ENCODE peak calls at places on chromosome 4, in seven cellular contexts. J, E, S, U, T, V and O are unnamed samples. For H3K4me1, the result is how much of the 10 kb centered on the place peaks cover.

GRCh38 chr4:72971572-72971971 is 97.9 kb downstream of the COX18 start:
- DNase-seq in J (no peak), E (no peak), S (no peak), U (no peak), T (no peak), V (no peak), O (no peak)

GRCh38 chr4:111698361-111698760 is 446.9 kb upstream of the FAM241A start:
- DNase-seq in J (no peak), E (no peak), S (no peak), U (no peak), T (no peak), V (no peak), O (no peak)

GRCh38 chr4:159282944-159283343 is 180.1 kb downstream of the RAPGEF2 start:
- DNase-seq in J (no peak), E (no peak), S (no peak), U (no peak), T (no peak), V (peak), O (no peak)

GRCh38 chr4:151267822-151268535 is 9.0 kb upstream of the PRSS48 start:
- DNase-seq in J (no peak), E (no peak), S (no peak), U (no peak), T (no peak), V (peak), O (no peak)

GRCh38 chr4:144732584-144733130 is 86.7 kb downstream of the HHIP start:
- DNase-seq in J (no peak), E (no peak), S (no peak), U (no peak), T (no peak), V (no peak), O (no peak)

GRCh38 chr4:20788266-20788665 is 88.0 kb downstream of the PACRGL start:
- DNase-seq in J (no peak), E (no peak), S (no peak), U (no peak), T (no peak), V (no peak), O (no peak)

GRCh38 chr4:72997409-72997808 is 72.1 kb downstream of the COX18 start:
- DNase-seq in J (no peak), E (no peak), S (no peak), U (no peak), T (no peak), V (no peak), O (no peak)

GRCh38 chr4:146520894-146521542 is 722 bp downstream of the SLC10A7 start:
- DNase-seq in J (no peak), E (no peak), S (peak), U (peak), T (no peak), V (peak), O (no peak)

GRCh38 chr4:170014359-170015008 is 11.7 kb downstream of the MFAP3L start:
- DNase-seq in J (peak), E (no peak), S (no peak), U (peak), T (no peak), V (no peak), O (peak)

GRCh38 chr4:98446499-98447375 is 185.6 kb downstream of the RAP1GDS1 start:
- DNase-seq in J (peak), E (no peak), S (no peak), U (no peak), T (no peak), V (no peak), O (no peak)

GRCh38 chr4:2807571-2807970 is 14.7 kb downstream of the SH3BP2 start:
- DNase-seq in J (no peak), E (no peak), S (no peak), U (no peak), T (no peak), V (no peak), O (no peak)
- H3K4me1 ChIP-seq in J (half or more), E (half or more), S (half or more), U (half or more), T (under half), V (under half), O (under half)

GRCh38 chr4:88242144-88242543 is 42.2 kb downstream of the PPM1K start:
- DNase-seq in J (no peak), E (no peak), S (no peak), U (no peak), T (no peak), V (peak), O (no peak)
- TF ChIP-seq EP300 in J (no peak), E (no peak), S (no peak), U (no peak), T (no peak), V (no peak), O (no peak)

GRCh38 chr4:66691101-66691500 is 854.2 kb downstream of the CENPC start:
- DNase-seq in J (no peak), E (no peak), S (no peak), U (no peak), T (no peak), V (no peak), O (no peak)
- TF ChIP-seq CTCF in J (no peak), E (no peak), S (no peak), U (no peak), T (no peak), V (no peak), O (no peak)

GRCh38 chr4:142404191-142404611 is 441.9 kb downstream of the INPP4B start:
- DNase-seq in J (no peak), E (no peak), S (no peak), U (no peak), T (no peak), V (no peak), O (no peak)

GRCh38 chr4:142406917-142407501 is 439.1 kb downstream of the INPP4B start:
- DNase-seq in J (no peak), E (no peak), S (no peak), U (no peak), T (no peak), V (no peak), O (no peak)

GRCh38 chr4:142406051-142406549 is 440.0 kb downstream of the INPP4B start:
- DNase-seq in J (no peak), E (no peak), S (no peak), U (no peak), T (no peak), V (no peak), O (no peak)

GRCh38 chr4:142407569-142407968 is 438.5 kb downstream of the INPP4B start:
- DNase-seq in J (no peak), E (no peak), S (no peak), U (no peak), T (no peak), V (no peak), O (no peak)

GRCh38 chr4:142405021-142405991 is 440.8 kb downstream of the INPP4B start:
- DNase-seq in J (no peak), E (no peak), S (peak), U (no peak), T (peak), V (no peak), O (peak)
- H3K4me1 ChIP-seq in J (under half), E (under half), S (under half), U (under half), T (under half), V (under half), O (under half)

GRCh38 chr4:123398151-123398802 is 1.7 kb downstream of the SPRY1 start:
- DNase-seq in J (no peak), E (no peak), S (peak), U (peak), T (peak), V (no peak), O (peak)
- TF ChIP-seq EP300 in J (no peak), E (no peak), S (no peak), U (no peak), T (no peak), V (no peak), O (no peak)